ENCODE peak calls at places on chromosomes 12 and 14, in eight cellular contexts. Z is omental fat pad; D is LoVo; G is aorta; P is HCEC 1CT; F is stimulated activated CD8-positive, alpha-beta memory T cell treated with anti-CD3 and anti-CD28 coated beads, Interleukin-2, amount 100 ng/mL, for 48 hours; X is chondrocyte; M is endothelial cell. R is an unnamed sample.

GRCh38 chr12:79546461-79547043 is 144.2 kb downstream of the PAWR start:
- DNase-seq in Z (no peak), D (no peak), G (no peak), P (no peak), F (no peak), X (no peak), M (no peak), R (peak; percentile 76)

GRCh38 chr12:96770239-96770780 is 136.7 kb upstream of the NEDD1 start:
- DNase-seq in Z (no peak), D (no peak), G (no peak), P (no peak), F (no peak), X (no peak), M (no peak), R (peak; percentile 10)

GRCh38 chr14:104678901-104679705 is 10.3 kb upstream of the INF2 start:
- DNase-seq in Z (no peak), D (no peak), G (no peak), P (no peak), F (no peak), X (no peak), M (no peak), R (no peak)

GRCh38 chr14:57871487-57872080 is 5.7 kb upstream of the SLC35F4 start:
- DNase-seq in Z (no peak), D (peak; percentile 5), G (no peak), P (peak; percentile 70), F (no peak), X (no peak), M (peak; percentile 54), R (peak; percentile 63)

GRCh38 chr14:32318087-32318486 is 11.0 kb upstream of the AKAP6 start:
- DNase-seq in Z (no peak), D (no peak), G (no peak), P (no peak), F (no peak), X (no peak), M (no peak), R (no peak)

GRCh38 chr14:73462078-73462715 is 3.9 kb upstream of the NUMB start:
- DNase-seq in Z (no peak), D (peak; percentile 89), G (no peak), P (no peak), F (no peak), X (no peak), M (no peak), R (no peak)

GRCh38 chr12:119556830-119557229 is 36.7 kb upstream of the TMEM233 start:
- DNase-seq in Z (no peak), D (no peak), G (no peak), P (no peak), F (no peak), X (no peak), M (no peak), R (no peak)

GRCh38 chr14:91400696-91401095 is 16.9 kb downstream of the CCDC88C start:
- DNase-seq in Z (no peak), D (no peak), G (no peak), P (peak; percentile 36), F (no peak), X (no peak), M (no peak), R (no peak)

GRCh38 chr14:20499881-20500280 is 5.5 kb upstream of the RNASE10 start:
- DNase-seq in Z (no peak), D (no peak), G (no peak), P (no peak), F (no peak), X (no peak), M (no peak), R (no peak)

GRCh38 chr14:106459971-106460730 is 933.8 kb downstream of the TMEM121 start:
- DNase-seq in Z (no peak), D (peak; percentile 27), G (no peak), P (no peak), F (peak; percentile 63), X (no peak), M (no peak), R (no peak)